ENCODE peak calls at places on chromosomes 7 and 10, in six cellular contexts. One of them, this sample, is unnamed.

GRCh38 chr7:5425507-5426225 is 2.0 kb upstream of the TNRC18 start:
- DNase-seq in stomach: peak; percentile 65
- DNase-seq in fibroblast of lung: peak; percentile 93
- DNase-seq in left ventricle myocardium inferior: peak; percentile 71
- DNase-seq in A673: peak; percentile 94
- DNase-seq in esophagus muscularis mucosa: no peak
- DNase-seq in this sample: peak; percentile 75

GRCh38 chr10:44965651-44966097 is 6.1 kb downstream of the RASSF4 start:
- DNase-seq in esophagus muscularis mucosa: no peak
- DNase-seq in left ventricle myocardium inferior: no peak
- DNase-seq in A673: no peak
- DNase-seq in stomach: no peak
- DNase-seq in fibroblast of lung: no peak
- DNase-seq in this sample: no peak

GRCh38 chr7:97555845-97556431 is 175.9 kb upstream of the TAC1 start:
- DNase-seq in left ventricle myocardium inferior: no peak
- DNase-seq in stomach: no peak
- DNase-seq in fibroblast of lung: no peak
- DNase-seq in esophagus muscularis mucosa: no peak
- DNase-seq in A673: no peak
- DNase-seq in this sample: no peak

GRCh38 chr7:96327429-96327828 is 5.5 kb upstream of the SLC25A13 start:
- DNase-seq in fibroblast of lung: no peak
- DNase-seq in stomach: peak; percentile 92
- DNase-seq in A673: no peak
- DNase-seq in left ventricle myocardium inferior: no peak
- DNase-seq in esophagus muscularis mucosa: peak; percentile 31
- DNase-seq in this sample: no peak

GRCh38 chr7:31948041-31948440 is 122.2 kb downstream of the PDE1C start:
- DNase-seq in fibroblast of lung: peak; percentile 87
- DNase-seq in stomach: no peak
- DNase-seq in A673: no peak
- DNase-seq in esophagus muscularis mucosa: no peak
- DNase-seq in left ventricle myocardium inferior: no peak
- DNase-seq in this sample: no peak

GRCh38 chr10:37701781-37702493 is 155.5 kb downstream of the ZNF248 start:
- DNase-seq in A673: no peak
- DNase-seq in stomach: no peak
- DNase-seq in left ventricle myocardium inferior: no peak
- DNase-seq in esophagus muscularis mucosa: no peak
- DNase-seq in fibroblast of lung: no peak
- DNase-seq in this sample: no peak

GRCh38 chr10:35046074-35046473 is 44.1 kb downstream of the CUL2 start:
- DNase-seq in fibroblast of lung: no peak
- DNase-seq in esophagus muscularis mucosa: no peak
- DNase-seq in left ventricle myocardium inferior: no peak
- DNase-seq in stomach: no peak
- DNase-seq in A673: no peak
- DNase-seq in this sample: no peak

GRCh38 chr10:132533571-132534260 is 3.9 kb upstream of the INPP5A start:
- DNase-seq in stomach: peak; percentile 22
- DNase-seq in esophagus muscularis mucosa: no peak
- DNase-seq in A673: no peak
- DNase-seq in fibroblast of lung: no peak
- DNase-seq in left ventricle myocardium inferior: peak; percentile 10
- DNase-seq in this sample: peak; percentile 22

GRCh38 chr10:63614371-63614891 is 93.2 kb downstream of the REEP3 start:
- DNase-seq in esophagus muscularis mucosa: no peak
- DNase-seq in A673: peak; percentile 66
- DNase-seq in stomach: no peak
- DNase-seq in left ventricle myocardium inferior: no peak
- DNase-seq in fibroblast of lung: peak; percentile 68
- DNase-seq in this sample: no peak

GRCh38 chr10:35424680-35425285 is 88.5 kb downstream of the CCNY start:
- DNase-seq in esophagus muscularis mucosa: no peak
- DNase-seq in stomach: no peak
- DNase-seq in left ventricle myocardium inferior: no peak
- DNase-seq in fibroblast of lung: no peak
- DNase-seq in A673: no peak
- DNase-seq in this sample: no peak

GRCh38 chr7:1418505-1419309 is 40.6 kb downstream of the MICALL2 start:
- DNase-seq in A673: peak; percentile 78
- DNase-seq in fibroblast of lung: peak; percentile 21
- DNase-seq in stomach: no peak
- DNase-seq in left ventricle myocardium inferior: no peak
- DNase-seq in esophagus muscularis mucosa: no peak
- DNase-seq in this sample: no peak

GRCh38 chr7:138352570-138353461 is 107.2 kb upstream of the TRIM24 start:
- DNase-seq in esophagus muscularis mucosa: no peak
- DNase-seq in fibroblast of lung: no peak
- DNase-seq in A673: no peak
- DNase-seq in stomach: no peak
- DNase-seq in left ventricle myocardium inferior: no peak
- DNase-seq in this sample: no peak

GRCh38 chr7:8938036-8938435 is 504.6 kb downstream of the NXPH1 start:
- DNase-seq in left ventricle myocardium inferior: no peak
- DNase-seq in A673: no peak
- DNase-seq in stomach: peak; percentile 45
- DNase-seq in fibroblast of lung: no peak
- DNase-seq in esophagus muscularis mucosa: no peak
- DNase-seq in this sample: no peak

GRCh38 chr7:159025161-159025779 is 119.4 kb downstream of the VIPR2 start:
- DNase-seq in fibroblast of lung: peak; percentile 11
- DNase-seq in A673: no peak
- DNase-seq in left ventricle myocardium inferior: no peak
- DNase-seq in stomach: no peak
- DNase-seq in esophagus muscularis mucosa: no peak
- DNase-seq in this sample: no peak

GRCh38 chr7:66679633-66679980 is 50.9 kb downstream of the KCTD7 start:
- DNase-seq in A673: no peak
- DNase-seq in stomach: no peak
- DNase-seq in esophagus muscularis mucosa: no peak
- DNase-seq in fibroblast of lung: no peak
- DNase-seq in left ventricle myocardium inferior: no peak
- DNase-seq in this sample: no peak

GRCh38 chr10:5752301-5752871 is 60.8 kb downstream of the GDI2 start:
- DNase-seq in esophagus muscularis mucosa: no peak
- DNase-seq in A673: no peak
- DNase-seq in fibroblast of lung: no peak
- DNase-seq in left ventricle myocardium inferior: no peak
- DNase-seq in stomach: no peak
- DNase-seq in this sample: no peak

GRCh38 chr7:84142726-84143125 is 51.9 kb downstream of the SEMA3A start:
- DNase-seq in esophagus muscularis mucosa: no peak
- DNase-seq in fibroblast of lung: peak; percentile 76
- DNase-seq in stomach: no peak
- DNase-seq in left ventricle myocardium inferior: no peak
- DNase-seq in A673: no peak
- DNase-seq in this sample: no peak

GRCh38 chr7:41491313-41491712 is 211.6 kb downstream of the INHBA start:
- DNase-seq in fibroblast of lung: peak; percentile 72
- DNase-seq in left ventricle myocardium inferior: no peak
- DNase-seq in A673: no peak
- DNase-seq in esophagus muscularis mucosa: no peak
- DNase-seq in stomach: no peak
- DNase-seq in this sample: no peak

GRCh38 chr10:85786401-85786899 is 580.1 kb downstream of the GRID1 start:
- DNase-seq in stomach: no peak
- DNase-seq in fibroblast of lung: no peak
- DNase-seq in left ventricle myocardium inferior: no peak
- DNase-seq in esophagus muscularis mucosa: no peak
- DNase-seq in A673: no peak
- DNase-seq in this sample: no peak

GRCh38 chr10:76066457-76066856 is 635.0 kb downstream of the LRMDA start:
- DNase-seq in left ventricle myocardium inferior: no peak
- DNase-seq in fibroblast of lung: no peak
- DNase-seq in A673: no peak
- DNase-seq in stomach: no peak
- DNase-seq in esophagus muscularis mucosa: no peak
- DNase-seq in this sample: no peak

GRCh38 chr10:102152545-102152890 is 329 bp downstream of the NOLC1 start:
- DNase-seq in esophagus muscularis mucosa: no peak
- DNase-seq in stomach: no peak
- DNase-seq in left ventricle myocardium inferior: no peak
- DNase-seq in A673: peak; percentile 40
- DNase-seq in fibroblast of lung: no peak
- DNase-seq in this sample: no peak

GRCh38 chr10:131808370-131808930 is 92.4 kb upstream of the PPP2R2D start:
- DNase-seq in esophagus muscularis mucosa: no peak
- DNase-seq in A673: no peak
- DNase-seq in fibroblast of lung: no peak
- DNase-seq in stomach: no peak
- DNase-seq in left ventricle myocardium inferior: no peak
- DNase-seq in this sample: no peak

GRCh38 chr7:103445228-103446020 is 583 bp downstream of the SLC26A5 start:
- DNase-seq in esophagus muscularis mucosa: no peak
- DNase-seq in fibroblast of lung: peak; percentile 5
- DNase-seq in left ventricle myocardium inferior: no peak
- DNase-seq in stomach: no peak
- DNase-seq in A673: no peak
- DNase-seq in this sample: peak; percentile 39

GRCh38 chr7:36278767-36279171 is 110.9 kb upstream of the ANLN start:
- DNase-seq in esophagus muscularis mucosa: peak; percentile 57
- DNase-seq in fibroblast of lung: peak; percentile 84
- DNase-seq in left ventricle myocardium inferior: no peak
- DNase-seq in A673: peak; percentile 61
- DNase-seq in stomach: no peak
- DNase-seq in this sample: no peak

GRCh38 chr7:54166419-54166818 is 375.8 kb upstream of the VSTM2A start:
- DNase-seq in fibroblast of lung: no peak
- DNase-seq in esophagus muscularis mucosa: no peak
- DNase-seq in A673: no peak
- DNase-seq in stomach: no peak
- DNase-seq in left ventricle myocardium inferior: no peak
- DNase-seq in this sample: no peak
- H3K4me1 ChIP-seq in fibroblast of lung: no peaks in the 10 kb centered on the region
- H3K4me1 ChIP-seq in esophagus muscularis mucosa: no peaks in the 10 kb centered on the region
- H3K4me1 ChIP-seq in A673: no peaks in the 10 kb centered on the region
- H3K4me1 ChIP-seq in stomach: no peaks in the 10 kb centered on the region
- H3K4me1 ChIP-seq in left ventricle myocardium inferior: no peaks in the 10 kb centered on the region
- H3K4me1 ChIP-seq in this sample: no peaks in the 10 kb centered on the region

GRCh38 chr10:43132796-43133195 is 5.4 kb upstream of the CSGALNACT2 start:
- DNase-seq in left ventricle myocardium inferior: no peak
- DNase-seq in fibroblast of lung: no peak
- DNase-seq in stomach: no peak
- DNase-seq in A673: no peak
- DNase-seq in esophagus muscularis mucosa: no peak
- DNase-seq in this sample: no peak

GRCh38 chr10:43131906-43132305 is 6.3 kb upstream of the CSGALNACT2 start:
- DNase-seq in esophagus muscularis mucosa: peak; percentile 85
- DNase-seq in A673: no peak
- DNase-seq in stomach: no peak
- DNase-seq in left ventricle myocardium inferior: no peak
- DNase-seq in fibroblast of lung: no peak
- DNase-seq in this sample: no peak

GRCh38 chr10:43134126-43134905 is 3.9 kb upstream of the CSGALNACT2 start:
- DNase-seq in esophagus muscularis mucosa: peak; percentile 80
- DNase-seq in stomach: no peak
- DNase-seq in A673: no peak
- DNase-seq in fibroblast of lung: no peak
- DNase-seq in left ventricle myocardium inferior: no peak
- DNase-seq in this sample: no peak

GRCh38 chr10:43135064-43135463 is 3.2 kb upstream of the CSGALNACT2 start:
- DNase-seq in stomach: no peak
- DNase-seq in left ventricle myocardium inferior: no peak
- DNase-seq in fibroblast of lung: no peak
- DNase-seq in esophagus muscularis mucosa: no peak
- DNase-seq in A673: no peak
- DNase-seq in this sample: no peak

DNA sequence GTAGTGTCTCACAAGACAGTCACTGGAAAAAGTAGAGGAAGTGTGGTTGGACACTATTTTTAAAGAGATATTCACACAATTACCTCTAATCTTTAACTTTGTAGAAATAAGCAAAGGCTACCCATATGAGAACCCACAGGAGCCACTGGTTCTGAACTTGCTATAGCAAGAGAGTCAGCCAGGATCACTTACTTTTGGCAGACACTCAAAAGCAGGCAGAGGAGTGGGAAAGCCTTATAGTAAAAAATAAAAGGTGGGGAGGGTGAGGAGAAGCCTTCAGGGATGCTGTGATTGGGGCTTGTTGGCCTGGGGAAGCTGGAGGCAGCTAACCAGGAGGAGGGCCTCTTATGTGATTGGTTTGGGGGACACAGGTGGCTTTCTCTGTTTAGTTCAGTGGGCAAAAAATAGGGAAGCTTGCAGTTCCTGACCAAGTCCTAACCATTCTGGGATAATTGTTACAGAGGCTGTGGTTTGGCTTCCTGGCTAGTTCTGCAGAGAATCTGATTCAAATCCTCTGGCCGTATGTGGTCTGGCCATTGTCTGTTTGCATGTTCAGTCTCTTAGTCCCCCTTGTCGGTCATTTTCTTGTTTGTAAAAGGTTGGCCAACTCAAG is 4.9 kb upstream of the CSGALNACT2 start:
- DNase-seq in esophagus muscularis mucosa: peak; percentile 66
- DNase-seq in stomach: no peak
- DNase-seq in fibroblast of lung: no peak
- DNase-seq in left ventricle myocardium inferior: no peak
- DNase-seq in A673: no peak
- DNase-seq in this sample: no peak
- H3K9me3 ChIP-seq in esophagus muscularis mucosa: no peaks in the 10 kb centered on the region
- H3K9me3 ChIP-seq in stomach: no peaks in the 10 kb centered on the region
- H3K9me3 ChIP-seq in fibroblast of lung: no peaks in the 10 kb centered on the region
- H3K9me3 ChIP-seq in left ventricle myocardium inferior: no peaks in the 10 kb centered on the region
- H3K9me3 ChIP-seq in A673: no peaks in the 10 kb centered on the region
- H3K9me3 ChIP-seq in this sample: no peaks in the 10 kb centered on the region

DNA sequence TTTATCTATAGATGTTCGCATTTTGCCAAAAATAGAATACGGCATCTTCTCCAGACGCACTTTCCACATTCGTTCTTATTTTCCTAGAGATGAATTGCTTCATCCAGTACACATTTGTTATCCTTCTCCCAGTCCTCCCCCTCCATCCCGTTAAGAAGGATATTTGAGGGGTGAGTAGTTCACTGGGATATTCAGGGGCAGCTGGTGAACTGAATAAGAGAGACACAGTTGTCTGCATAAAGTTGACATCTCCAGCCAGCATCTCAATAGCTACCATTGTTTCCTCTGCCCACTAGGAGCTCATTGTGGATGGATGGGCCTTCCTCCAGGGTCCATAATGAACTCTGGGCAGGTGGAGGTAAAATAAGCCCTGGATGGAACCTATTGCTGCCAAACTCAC is 456.8 kb upstream of the NRP1 start:
- DNase-seq in A673: no peak
- DNase-seq in stomach: no peak
- DNase-seq in esophagus muscularis mucosa: no peak
- DNase-seq in fibroblast of lung: no peak
- DNase-seq in left ventricle myocardium inferior: no peak
- DNase-seq in this sample: no peak
- H3K4me1 ChIP-seq in A673: no peaks in the 10 kb centered on the region
- H3K4me1 ChIP-seq in stomach: no peaks in the 10 kb centered on the region
- H3K4me1 ChIP-seq in esophagus muscularis mucosa: no peaks in the 10 kb centered on the region
- H3K4me1 ChIP-seq in fibroblast of lung: no peaks in the 10 kb centered on the region
- H3K4me1 ChIP-seq in left ventricle myocardium inferior: no peaks in the 10 kb centered on the region
- H3K4me1 ChIP-seq in this sample: no peaks in the 10 kb centered on the region

GRCh38 chr7:153564391-153564790 is 487.8 kb upstream of the DPP6 start:
- DNase-seq in A673: no peak
- DNase-seq in esophagus muscularis mucosa: no peak
- DNase-seq in fibroblast of lung: no peak
- DNase-seq in left ventricle myocardium inferior: no peak
- DNase-seq in stomach: no peak
- DNase-seq in this sample: no peak

GRCh38 chr7:153566324-153566723 is 485.9 kb upstream of the DPP6 start:
- DNase-seq in fibroblast of lung: no peak
- DNase-seq in A673: no peak
- DNase-seq in left ventricle myocardium inferior: no peak
- DNase-seq in stomach: no peak
- DNase-seq in esophagus muscularis mucosa: no peak
- DNase-seq in this sample: no peak

GRCh38 chr7:153567426-153567825 is 484.8 kb upstream of the DPP6 start:
- DNase-seq in left ventricle myocardium inferior: peak; percentile 59
- DNase-seq in stomach: no peak
- DNase-seq in A673: no peak
- DNase-seq in fibroblast of lung: no peak
- DNase-seq in esophagus muscularis mucosa: peak; percentile 93
- DNase-seq in this sample: no peak
- H3K9me3 ChIP-seq in left ventricle myocardium inferior: peaks cover 27% of the 10 kb centered on the region
- H3K9me3 ChIP-seq in stomach: peaks cover 12% of the 10 kb centered on the region
- H3K9me3 ChIP-seq in A673: peaks cover 22% of the 10 kb centered on the region
- H3K9me3 ChIP-seq in fibroblast of lung: no peaks in the 10 kb centered on the region
- H3K9me3 ChIP-seq in esophagus muscularis mucosa: no peaks in the 10 kb centered on the region
- H3K9me3 ChIP-seq in this sample: peaks cover 18% of the 10 kb centered on the region

This sample was measured in mucosa of descending colon.